ENCODE peak calls at places on chromosomes 13 and 19, in four cellular contexts. One of them, this sample, is unnamed.

GRCh38 chr13:23915308-23915707 is 18.0 kb upstream of the C1QTNF9B start:
- DNase-seq in HepG2: peak; percentile 8
- DNase-seq in GM12878: no peak
- DNase-seq in K562: no peak
- DNase-seq in this sample: no peak

GRCh38 chr19:31351212-31352193 is 2.3 kb upstream of the TSHZ3 start:
- DNase-seq in GM12878: no peak
- DNase-seq in K562: no peak
- DNase-seq in HepG2: no peak
- DNase-seq in this sample: no peak

GRCh38 chr19:33329727-33330126 is 27.4 kb upstream of the CEBPA start:
- DNase-seq in K562: no peak
- DNase-seq in HepG2: no peak
- DNase-seq in GM12878: no peak
- DNase-seq in this sample: no peak

GRCh38 chr13:102289606-102290005 is 112.2 kb downstream of the FGF14 start:
- DNase-seq in GM12878: no peak
- DNase-seq in HepG2: no peak
- DNase-seq in K562: no peak
- DNase-seq in this sample: no peak

GRCh38 chr19:44476559-44477408 is 23.5 kb downstream of the ZNF180 start:
- DNase-seq in GM12878: no peak
- DNase-seq in K562: no peak
- DNase-seq in HepG2: peak; percentile 16
- DNase-seq in this sample: no peak

GRCh38 chr13:77333521-77334083 is 6.7 kb upstream of the MYCBP2 start:
- DNase-seq in K562: no peak
- DNase-seq in HepG2: no peak
- DNase-seq in GM12878: no peak
- DNase-seq in this sample: no peak

GRCh38 chr19:34327851-34328250 is 37.1 kb upstream of the GPI start:
- DNase-seq in HepG2: no peak
- DNase-seq in GM12878: no peak
- DNase-seq in K562: peak; percentile 79
- DNase-seq in this sample: no peak

GRCh38 chr13:39123578-39123977 is 85.3 kb downstream of the NHLRC3 start:
- DNase-seq in K562: no peak
- DNase-seq in GM12878: no peak
- DNase-seq in HepG2: no peak
- DNase-seq in this sample: no peak

GRCh38 chr19:13023666-13024065 is 28.4 kb downstream of the NFIX start:
- DNase-seq in HepG2: no peak
- DNase-seq in K562: peak; percentile 54
- DNase-seq in GM12878: no peak
- DNase-seq in this sample: no peak

GRCh38 chr19:33416307-33417215 is 43.1 kb downstream of the CEBPG start:
- DNase-seq in HepG2: peak; percentile 44
- DNase-seq in K562: peak; percentile 88
- DNase-seq in GM12878: no peak
- DNase-seq in this sample: peak; percentile 85

GRCh38 chr13:108218044-108218974 is at the start of gene ABHD13:
- DNase-seq in HepG2: peak; percentile 89
- DNase-seq in GM12878: peak; percentile 54
- DNase-seq in K562: peak; percentile 87
- DNase-seq in this sample: peak; percentile 80

GRCh38 chr13:21164631-21165030 is 11.7 kb downstream of the SKA3 start:
- DNase-seq in GM12878: no peak
- DNase-seq in K562: no peak
- DNase-seq in HepG2: no peak
- DNase-seq in this sample: no peak

GRCh38 chr13:90302113-90302512 is 1045.4 kb upstream of the MIR17HG start:
- DNase-seq in K562: no peak
- DNase-seq in HepG2: no peak
- DNase-seq in GM12878: no peak
- DNase-seq in this sample: no peak

GRCh38 chr13:25816239-25816638 is 235.6 kb downstream of the SHISA2 start:
- DNase-seq in K562: no peak
- DNase-seq in GM12878: no peak
- DNase-seq in HepG2: no peak
- DNase-seq in this sample: no peak

GRCh38 chr19:50414850-50415660 is 3.7 kb upstream of the SPIB start:
- DNase-seq in K562: peak; percentile 88
- DNase-seq in GM12878: no peak
- DNase-seq in HepG2: peak; percentile 33
- DNase-seq in this sample: peak; percentile 89

GRCh38 chr19:33402421-33403220 is 29.1 kb downstream of the CEBPG start:
- DNase-seq in HepG2: no peak
- DNase-seq in GM12878: no peak
- DNase-seq in K562: no peak
- DNase-seq in this sample: no peak

GRCh38 chr13:110485604-110486003 is 75.9 kb downstream of the RAB20 start:
- DNase-seq in GM12878: no peak
- DNase-seq in K562: no peak
- DNase-seq in HepG2: peak; percentile 91
- DNase-seq in this sample: no peak

GRCh38 chr13:33676700-33677048 is 141.3 kb upstream of the RFC3 start:
- DNase-seq in HepG2: peak; percentile 88
- DNase-seq in K562: no peak
- DNase-seq in GM12878: no peak
- DNase-seq in this sample: peak; percentile 41

GRCh38 chr19:31531326-31531725 is 182.1 kb upstream of the TSHZ3 start:
- DNase-seq in HepG2: no peak
- DNase-seq in GM12878: no peak
- DNase-seq in K562: no peak
- DNase-seq in this sample: no peak

GRCh38 chr13:54934121-54934520 is 1905.5 kb downstream of the OLFM4 start:
- DNase-seq in K562: no peak
- DNase-seq in HepG2: no peak
- DNase-seq in GM12878: no peak
- DNase-seq in this sample: no peak

GRCh38 chr13:89701913-89702312 is 1645.6 kb upstream of the MIR17HG start:
- DNase-seq in HepG2: no peak
- DNase-seq in K562: no peak
- DNase-seq in GM12878: no peak
- DNase-seq in this sample: no peak

GRCh38 chr19:42250666-42251531 is 4.0 kb downstream of the ERF start:
- DNase-seq in HepG2: no peak
- DNase-seq in K562: no peak
- DNase-seq in GM12878: no peak
- DNase-seq in this sample: no peak

GRCh38 chr19:35986664-35987570 is 8.1 kb upstream of the SDHAF1 start:
- DNase-seq in K562: peak; percentile 30
- DNase-seq in GM12878: no peak
- DNase-seq in HepG2: no peak
- DNase-seq in this sample: peak; percentile 57

GRCh38 chr13:111505175-111505777 is 184.8 kb downstream of the TEX29 start:
- DNase-seq in K562: peak; percentile 52
- DNase-seq in GM12878: no peak
- DNase-seq in HepG2: peak; percentile 12
- DNase-seq in this sample: peak; percentile 60

GRCh38 chr13:25384747-25385270 is 13.0 kb downstream of the ATP8A2 start:
- DNase-seq in GM12878: no peak
- DNase-seq in HepG2: no peak
- DNase-seq in K562: no peak
- DNase-seq in this sample: no peak

GRCh38 chr13:24618219-24618955 is 61.8 kb upstream of the ATP12A start:
- DNase-seq in K562: no peak
- DNase-seq in GM12878: peak; percentile 40
- DNase-seq in HepG2: no peak
- DNase-seq in this sample: no peak

GRCh38 chr19:53554804-53555203 is 16.9 kb downstream of the ZNF331 start:
- DNase-seq in K562: no peak
- DNase-seq in GM12878: no peak
- DNase-seq in HepG2: no peak
- DNase-seq in this sample: no peak

GRCh38 chr19:23415034-23415433 is 19.8 kb upstream of the ZNF91 start:
- DNase-seq in HepG2: no peak
- DNase-seq in K562: no peak
- DNase-seq in GM12878: no peak
- DNase-seq in this sample: no peak

GRCh38 chr13:26117620-26118019 is 65.8 kb upstream of the SHISA2 start:
- DNase-seq in K562: no peak
- DNase-seq in HepG2: no peak
- DNase-seq in GM12878: no peak
- DNase-seq in this sample: no peak

GRCh38 chr19:57437931-57438330 is 2.8 kb downstream of the ZNF749 start:
- DNase-seq in K562: no peak
- DNase-seq in GM12878: no peak
- DNase-seq in HepG2: no peak
- DNase-seq in this sample: no peak

GRCh38 chr13:71611292-71611691 is 255.7 kb downstream of the DACH1 start:
- DNase-seq in K562: no peak
- DNase-seq in GM12878: no peak
- DNase-seq in HepG2: no peak
- DNase-seq in this sample: no peak

GRCh38 chr13:32881074-32881791 is 135.0 kb upstream of the KL start:
- DNase-seq in K562: no peak
- DNase-seq in HepG2: no peak
- DNase-seq in GM12878: no peak
- DNase-seq in this sample: no peak

GRCh38 chr13:113535381-113535781 is 44.9 kb upstream of the DCUN1D2 start:
- DNase-seq in GM12878: no peak
- DNase-seq in HepG2: no peak
- DNase-seq in K562: no peak
- DNase-seq in this sample: no peak

GRCh38 chr19:54115071-54116063 is at the start of the genes PRPF31 and TFPT:
- DNase-seq in HepG2: peak; percentile 96
- DNase-seq in K562: peak; percentile 96
- DNase-seq in GM12878: peak; percentile 95
- DNase-seq in this sample: peak; percentile 94

GRCh38 chr19:16569609-16570320 is 2.5 kb downstream of the SLC35E1 start:
- DNase-seq in HepG2: no peak
- DNase-seq in GM12878: no peak
- DNase-seq in K562: no peak
- DNase-seq in this sample: no peak

GRCh38 chr19:16572332-16573211 is at the start of gene SLC35E1:
- DNase-seq in GM12878: peak; percentile 86
- DNase-seq in HepG2: peak; percentile 96
- DNase-seq in K562: peak; percentile 98
- DNase-seq in this sample: peak; percentile 100

GRCh38 chr19:16571283-16571682 is 932 bp downstream of the SLC35E1 start:
- DNase-seq in GM12878: no peak
- DNase-seq in HepG2: peak; percentile 10
- DNase-seq in K562: no peak
- DNase-seq in this sample: no peak

GRCh38 chr19:16573296-16573695 is 1.1 kb upstream of the SLC35E1 start:
- DNase-seq in K562: no peak
- DNase-seq in HepG2: no peak
- DNase-seq in GM12878: no peak
- DNase-seq in this sample: no peak

GRCh38 chr19:16571689-16572331 is 405 bp downstream of the SLC35E1 start:
- DNase-seq in GM12878: no peak
- DNase-seq in HepG2: no peak
- DNase-seq in K562: no peak
- DNase-seq in this sample: peak; percentile 38
- TF ChIP-seq FOXK2 in GM12878: no peak
- TF ChIP-seq FOXK2 in HepG2: no peak
- TF ChIP-seq FOXK2 in K562: no peak
- TF ChIP-seq FOXK2 in this sample: no peak

GRCh38 chr19:4304509-4305252 is at the start of gene FSD1:
- DNase-seq in HepG2: no peak
- DNase-seq in K562: peak; percentile 95
- DNase-seq in GM12878: no peak
- DNase-seq in this sample: peak; percentile 98
- TF ChIP-seq FOXK2 in HepG2: no peak
- TF ChIP-seq FOXK2 in K562: no peak
- TF ChIP-seq FOXK2 in GM12878: no peak
- TF ChIP-seq FOXK2 in this sample: no peak

GRCh38 chr19:4542896-4543351 is 3.1 kb upstream of the LRG1 start:
- DNase-seq in GM12878: no peak
- DNase-seq in K562: no peak
- DNase-seq in HepG2: no peak
- DNase-seq in this sample: no peak
- TF ChIP-seq FOXK2 in GM12878: no peak
- TF ChIP-seq FOXK2 in K562: no peak
- TF ChIP-seq FOXK2 in HepG2: no peak
- TF ChIP-seq FOXK2 in this sample: no peak

GRCh38 chr19:18989316-18989715 is 44.0 kb downstream of the SUGP2 start:
- DNase-seq in GM12878: no peak
- DNase-seq in HepG2: no peak
- DNase-seq in K562: no peak
- DNase-seq in this sample: no peak
- TF ChIP-seq FOXK2 in GM12878: no peak
- TF ChIP-seq FOXK2 in HepG2: no peak
- TF ChIP-seq FOXK2 in K562: no peak
- TF ChIP-seq FOXK2 in this sample: no peak

GRCh38 chr13:75223981-75224742 is 257.8 kb downstream of the TBC1D4 start:
- DNase-seq in HepG2: no peak
- DNase-seq in K562: no peak
- DNase-seq in GM12878: no peak
- DNase-seq in this sample: no peak
- TF ChIP-seq FOXK2 in HepG2: no peak
- TF ChIP-seq FOXK2 in K562: no peak
- TF ChIP-seq FOXK2 in GM12878: no peak
- TF ChIP-seq FOXK2 in this sample: no peak

DNA sequence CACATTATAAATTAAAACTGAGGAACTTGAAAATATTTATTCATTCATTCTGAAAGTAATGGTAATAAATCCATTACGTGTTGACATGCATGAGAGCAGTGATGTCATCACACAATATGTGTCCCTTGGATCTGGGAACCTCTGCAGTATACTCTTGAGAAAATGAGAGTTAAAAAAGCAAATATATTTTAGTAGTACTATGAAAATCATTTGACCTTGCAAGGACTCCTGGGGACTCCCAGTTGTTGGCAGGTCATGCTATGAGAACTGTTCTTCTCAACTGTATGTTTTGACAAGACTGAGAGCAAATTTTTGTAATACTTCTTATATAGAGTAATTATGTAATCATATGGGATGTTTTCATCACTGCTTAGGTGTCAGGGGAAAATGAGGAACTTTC is 249.4 kb downstream of the PCCA start:
- DNase-seq in K562: no peak
- DNase-seq in GM12878: no peak
- DNase-seq in HepG2: no peak
- DNase-seq in this sample: no peak
- TF ChIP-seq FOXK2 in K562: no peak
- TF ChIP-seq FOXK2 in GM12878: no peak
- TF ChIP-seq FOXK2 in HepG2: no peak
- TF ChIP-seq FOXK2 in this sample: no peak

This sample was measured in HEK293T.